ENCODE peak calls at places on chromosomes 1 and 21, in eight cellular contexts. D is fibroblast of lung; F is K562; N is CD8-positive, alpha-beta memory T cell; Z is ovary; V is dorsolateral prefrontal cortex; M is neural progenitor cell; Q is iPS DF 6.9. K is an unnamed sample.

GRCh38 chr1:20469406-20470076 is 16.5 kb downstream of the CAMK2N1 start:
- DNase-seq in D (no peak), F (no peak), N (no peak), Z (no peak), V (no peak), M (no peak), Q (no peak), K (no peak)

GRCh38 chr1:90879281-90879680 is 142.6 kb downstream of the ZNF644 start:
- DNase-seq in D (peak; percentile 4), F (no peak), N (no peak), Z (no peak), V (no peak), M (no peak), Q (no peak), K (no peak)

GRCh38 chr1:192104852-192105251 is 53.4 kb upstream of the RGS18 start:
- DNase-seq in D (peak; percentile 81), F (no peak), N (no peak), Z (no peak), V (no peak), M (no peak), Q (no peak), K (no peak)

GRCh38 chr1:87603636-87604035 is 275.0 kb downstream of the LMO4 start:
- DNase-seq in D (no peak), F (no peak), N (no peak), Z (no peak), V (no peak), M (no peak), Q (no peak), K (no peak)

GRCh38 chr1:175649416-175649815 is 94.0 kb downstream of the TNR start:
- DNase-seq in D (no peak), F (no peak), N (no peak), Z (no peak), V (no peak), M (no peak), Q (no peak), K (no peak)

GRCh38 chr1:24411963-24412362 is 1.6 kb downstream of the STPG1 start:
- DNase-seq in D (peak; percentile 47), F (no peak), N (no peak), Z (no peak), V (no peak), M (no peak), Q (no peak), K (no peak)

GRCh38 chr1:64038965-64039926 is 164.2 kb upstream of the UBE2U start:
- DNase-seq in D (peak; percentile 99), F (no peak), N (no peak), Z (peak; percentile 29), V (peak; percentile 50), M (peak; percentile 31), Q (peak; percentile 31), K (no peak)

GRCh38 chr1:17632106-17632505 is 92.6 kb downstream of the ARHGEF10L start:
- DNase-seq in D (no peak), F (no peak), N (no peak), Z (no peak), V (no peak), M (no peak), Q (no peak), K (no peak)

GRCh38 chr1:50700226-50701020 is 259.6 kb downstream of the FAF1 start:
- DNase-seq in D (peak; percentile 17), F (no peak), N (no peak), Z (no peak), V (no peak), M (peak; percentile 91), Q (peak; percentile 67), K (no peak)

GRCh38 chr1:233907139-233907538 is 2.7 kb downstream of the SLC35F3 start:
- DNase-seq in D (no peak), F (no peak), N (no peak), Z (no peak), V (no peak), M (no peak), Q (no peak), K (no peak)

GRCh38 chr1:65059930-65060538 is 88.0 kb upstream of the AK4 start:
- DNase-seq in D (peak; percentile 27), F (peak; percentile 36), N (no peak), Z (no peak), V (no peak), M (peak; percentile 7), Q (no peak), K (no peak)

GRCh38 chr1:176605151-176605550 is 142.2 kb downstream of the PAPPA2 start:
- DNase-seq in D (no peak), F (no peak), N (no peak), Z (no peak), V (no peak), M (no peak), Q (no peak), K (no peak)

GRCh38 chr1:85911742-85912141 is 203.5 kb upstream of the ZNHIT6 start:
- DNase-seq in D (no peak), F (no peak), N (no peak), Z (no peak), V (no peak), M (peak; percentile 3), Q (no peak), K (no peak)

GRCh38 chr1:228305721-228306152 is 97.9 kb downstream of the OBSCN start:
- DNase-seq in D (no peak), F (no peak), N (no peak), Z (no peak), V (no peak), M (no peak), Q (no peak), K (no peak)

GRCh38 chr21:36349315-36349714 is 29.3 kb downstream of the MORC3 start:
- DNase-seq in D (no peak), F (no peak), N (no peak), Z (no peak), V (no peak), M (no peak), Q (no peak), K (no peak)

GRCh38 chr1:183881387-183882084 is 76.6 kb downstream of the RGL1 start:
- DNase-seq in D (peak; percentile 90), F (no peak), N (no peak), Z (peak; percentile 61), V (peak; percentile 45), M (peak; percentile 67), Q (peak; percentile 25), K (no peak)

GRCh38 chr1:150346316-150346715 is 17.6 kb upstream of the RPRD2 start:
- DNase-seq in D (no peak), F (no peak), N (no peak), Z (no peak), V (no peak), M (no peak), Q (no peak), K (no peak)

GRCh38 chr1:174753131-174753530 is 246.6 kb upstream of the CACYBP start:
- DNase-seq in D (no peak), F (no peak), N (no peak), Z (no peak), V (no peak), M (no peak), Q (no peak), K (no peak)

GRCh38 chr1:154019280-154019679 is 28.7 kb downstream of the RPS27 start:
- DNase-seq in D (no peak), F (no peak), N (no peak), Z (no peak), V (no peak), M (no peak), Q (no peak), K (no peak)
- H3K27ac ChIP-seq in D (no peak overlapping the region), F (no peak overlapping the region), N (no peak overlapping the region), Z (no peak overlapping the region), V (no peak overlapping the region), M (no peak overlapping the region), Q (no peak overlapping the region), K (no peak overlapping the region)

GRCh38 chr1:221988829-221989228 is 246.9 kb upstream of the DUSP10 start:
- DNase-seq in D (no peak), F (no peak), N (no peak), Z (no peak), V (no peak), M (no peak), Q (no peak), K (no peak)

GRCh38 chr1:221989741-221990140 is 247.9 kb upstream of the DUSP10 start:
- DNase-seq in D (peak; percentile 27), F (no peak), N (no peak), Z (no peak), V (no peak), M (no peak), Q (no peak), K (no peak)

GRCh38 chr1:221991221-221991620 is 249.3 kb upstream of the DUSP10 start:
- DNase-seq in D (peak; percentile 91), F (no peak), N (no peak), Z (no peak), V (no peak), M (no peak), Q (no peak), K (no peak)

GRCh38 chr1:221992427-221992826 is 250.5 kb upstream of the DUSP10 start:
- DNase-seq in D (no peak), F (no peak), N (no peak), Z (no peak), V (no peak), M (no peak), Q (no peak), K (no peak)

DNA sequence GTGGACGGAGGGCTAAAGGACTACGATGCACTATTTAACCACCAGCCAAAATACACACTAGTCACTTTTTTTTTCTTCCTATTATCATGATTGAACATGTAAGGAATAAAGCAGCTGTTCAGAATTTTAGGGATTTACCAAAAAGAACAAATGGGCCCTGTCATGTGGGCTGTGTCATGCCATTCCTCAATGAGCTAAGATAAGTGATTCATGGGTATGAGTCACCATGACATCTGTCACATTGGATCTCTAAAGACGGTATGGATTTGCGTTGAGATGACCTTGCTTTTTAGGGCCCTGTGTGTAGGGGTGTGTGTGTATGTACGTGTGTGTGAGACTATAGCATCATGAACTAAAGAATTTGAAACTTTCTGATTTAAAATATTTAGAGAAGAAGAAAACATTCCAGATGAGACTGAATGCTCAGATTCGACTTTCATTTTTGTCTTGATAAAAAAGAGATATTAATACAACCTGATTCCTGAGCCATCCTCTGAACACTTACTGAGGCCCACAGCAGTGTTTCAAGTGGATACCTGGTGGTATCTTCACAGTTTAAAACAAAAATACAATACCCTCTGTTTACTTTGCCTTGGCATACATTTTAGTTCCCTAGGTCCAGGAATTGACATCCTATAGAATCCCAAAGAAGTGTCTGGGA is 246.1 kb upstream of the DUSP10 start:
- DNase-seq in D (peak; percentile 92), F (peak; percentile 72), N (no peak), Z (no peak), V (peak; percentile 25), M (no peak), Q (no peak), K (no peak)
- H3K27ac ChIP-seq in D (peak overlapping the region; percentile 6), F (peak overlapping the region; percentile 65), N (no peak overlapping the region), Z (no peak overlapping the region), V (no peak overlapping the region), M (no peak overlapping the region), Q (no peak overlapping the region), K (no peak overlapping the region)

DNA sequence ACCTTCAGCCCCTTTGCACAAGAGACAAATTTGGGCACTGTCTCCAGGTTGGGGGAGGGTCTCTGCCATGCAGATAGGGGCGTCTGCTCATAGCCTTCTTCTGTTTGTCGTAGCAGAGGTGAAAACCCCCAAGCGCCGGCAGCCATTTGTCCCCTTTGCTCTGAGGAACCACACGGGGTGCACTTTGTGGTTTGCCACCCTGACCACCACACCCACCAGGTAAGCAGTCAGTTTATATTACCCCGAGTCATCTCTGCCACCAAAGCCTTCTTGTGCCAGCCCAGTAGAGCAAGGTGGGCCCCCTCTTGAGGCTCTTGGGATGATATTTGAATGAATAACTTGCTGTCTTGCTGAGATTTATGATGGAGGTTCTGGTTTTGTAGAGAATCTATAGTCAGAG is 111.8 kb downstream of the VPS13D start:
- DNase-seq in D (no peak), F (no peak), N (no peak), Z (no peak), V (no peak), M (no peak), Q (no peak), K (no peak)
- H3K27ac ChIP-seq in D (no peak overlapping the region), F (no peak overlapping the region), N (no peak overlapping the region), Z (no peak overlapping the region), V (peak overlapping the region; percentile 84), M (no peak overlapping the region), Q (no peak overlapping the region), K (no peak overlapping the region)

GRCh38 chr21:16307256-16307655 is 577.5 kb downstream of the USP25 start:
- DNase-seq in D (no peak), F (no peak), N (no peak), Z (no peak), V (no peak), M (no peak), Q (no peak), K (no peak)
- H3K27ac ChIP-seq in D (no peak overlapping the region), F (no peak overlapping the region), N (no peak overlapping the region), Z (peak overlapping the region; percentile 74), V (peak overlapping the region; percentile 84), M (no peak overlapping the region), Q (no peak overlapping the region), K (peak overlapping the region; percentile 87)